ENCODE peak calls at places on chromosomes 3 and 15, in four cellular contexts. One of them, this sample, is unnamed.
A peak's percentile ranks its signal among the peaks of the same experiment; 100 is the strongest.

GRCh38 chr3:114411292-114411691 is 117.5 kb downstream of the TIGIT start:
- DNase-seq in coronary artery: no peak
- DNase-seq in suprapubic skin: no peak
- DNase-seq in Panc1: no peak
- DNase-seq in this sample: no peak

GRCh38 chr15:99442268-99442897 is 123.4 kb upstream of the MEF2A start:
- DNase-seq in coronary artery: peak; percentile 88
- DNase-seq in suprapubic skin: no peak
- DNase-seq in Panc1: peak; percentile 46
- DNase-seq in this sample: no peak

GRCh38 chr15:31598620-31599019 is 272.0 kb downstream of the KLF13 start:
- DNase-seq in coronary artery: no peak
- DNase-seq in suprapubic skin: no peak
- DNase-seq in Panc1: no peak
- DNase-seq in this sample: no peak

GRCh38 chr15:98442379-98442833 is 205.9 kb upstream of the IGF1R start:
- DNase-seq in coronary artery: no peak
- DNase-seq in suprapubic skin: no peak
- DNase-seq in Panc1: peak; percentile 36
- DNase-seq in this sample: no peak

GRCh38 chr3:13711911-13712650 is 163.2 kb downstream of the FBLN2 start:
- DNase-seq in coronary artery: peak; percentile 53
- DNase-seq in suprapubic skin: peak; percentile 20
- DNase-seq in Panc1: no peak
- DNase-seq in this sample: peak; percentile 13

GRCh38 chr15:75918135-75918534 is 14.5 kb downstream of the FBXO22 start:
- DNase-seq in coronary artery: no peak
- DNase-seq in suprapubic skin: no peak
- DNase-seq in Panc1: no peak
- DNase-seq in this sample: no peak

GRCh38 chr3:103991461-103992115 is 1375.1 kb upstream of the ALCAM start:
- DNase-seq in coronary artery: no peak
- DNase-seq in suprapubic skin: no peak
- DNase-seq in Panc1: no peak
- DNase-seq in this sample: no peak

GRCh38 chr3:48194446-48195071 is 6.3 kb upstream of the CDC25A start:
- DNase-seq in coronary artery: no peak
- DNase-seq in suprapubic skin: no peak
- DNase-seq in Panc1: peak; percentile 46
- DNase-seq in this sample: no peak

GRCh38 chr3:115549111-115549510 is 74.2 kb upstream of the GAP43 start:
- DNase-seq in coronary artery: no peak
- DNase-seq in suprapubic skin: no peak
- DNase-seq in Panc1: no peak
- DNase-seq in this sample: no peak

GRCh38 chr3:39752751-39753150 is 56.7 kb upstream of the MYRIP start:
- DNase-seq in coronary artery: no peak
- DNase-seq in suprapubic skin: no peak
- DNase-seq in Panc1: no peak
- DNase-seq in this sample: no peak

GRCh38 chr15:74202461-74203401 is at the start of gene STRA6:
- DNase-seq in coronary artery: no peak
- DNase-seq in suprapubic skin: no peak
- DNase-seq in Panc1: no peak
- DNase-seq in this sample: no peak

GRCh38 chr3:25472153-25472552 is 44.1 kb downstream of the RARB start:
- DNase-seq in coronary artery: no peak
- DNase-seq in suprapubic skin: no peak
- DNase-seq in Panc1: no peak
- DNase-seq in this sample: no peak

GRCh38 chr15:101250331-101250730 is 1.5 kb downstream of the CHSY1 start:
- DNase-seq in coronary artery: no peak
- DNase-seq in suprapubic skin: no peak
- DNase-seq in Panc1: no peak
- DNase-seq in this sample: no peak

GRCh38 chr3:171384101-171384891 is 75.9 kb downstream of the TNIK start:
- DNase-seq in coronary artery: no peak
- DNase-seq in suprapubic skin: no peak
- DNase-seq in Panc1: no peak
- DNase-seq in this sample: no peak

GRCh38 chr15:100565591-100565990 is 36.4 kb downstream of the LINS1 start:
- DNase-seq in coronary artery: no peak
- DNase-seq in suprapubic skin: no peak
- DNase-seq in Panc1: no peak
- DNase-seq in this sample: no peak

GRCh38 chr15:74826911-74827310 is 484 bp downstream of the CPLX3 start:
- DNase-seq in coronary artery: no peak
- DNase-seq in suprapubic skin: no peak
- DNase-seq in Panc1: no peak
- DNase-seq in this sample: no peak

GRCh38 chr15:64112077-64112772 is 16.4 kb downstream of the SNX1 start:
- DNase-seq in coronary artery: no peak
- DNase-seq in suprapubic skin: no peak
- DNase-seq in Panc1: no peak
- DNase-seq in this sample: no peak

GRCh38 chr3:189937302-189938255 is 183.1 kb downstream of the P3H2 start:
- DNase-seq in coronary artery: no peak
- DNase-seq in suprapubic skin: no peak
- DNase-seq in Panc1: peak; percentile 100
- DNase-seq in this sample: no peak

GRCh38 chr3:100100454-100100853 is 13.8 kb downstream of the FILIP1L start:
- DNase-seq in coronary artery: no peak
- DNase-seq in suprapubic skin: no peak
- DNase-seq in Panc1: no peak
- DNase-seq in this sample: no peak

GRCh38 chr3:54817628-54818027 is 110.2 kb downstream of the LRTM1 start:
- DNase-seq in coronary artery: no peak
- DNase-seq in suprapubic skin: no peak
- DNase-seq in Panc1: no peak
- DNase-seq in this sample: no peak

GRCh38 chr3:68878322-68878721 is 54.0 kb downstream of the TAFA4 start:
- DNase-seq in coronary artery: no peak
- DNase-seq in suprapubic skin: no peak
- DNase-seq in Panc1: no peak
- DNase-seq in this sample: no peak

GRCh38 chr3:157373783-157374182 is 62.9 kb upstream of the PTX3 start:
- DNase-seq in coronary artery: no peak
- DNase-seq in suprapubic skin: no peak
- DNase-seq in Panc1: no peak
- DNase-seq in this sample: no peak

GRCh38 chr15:58441376-58442070 is 9.7 kb downstream of the LIPC start:
- DNase-seq in coronary artery: no peak
- DNase-seq in suprapubic skin: no peak
- DNase-seq in Panc1: no peak
- DNase-seq in this sample: no peak

GRCh38 chr3:57147071-57147470 is 18.1 kb downstream of the IL17RD start:
- DNase-seq in coronary artery: peak; percentile 33
- DNase-seq in suprapubic skin: no peak
- DNase-seq in Panc1: no peak
- DNase-seq in this sample: no peak

GRCh38 chr15:29670266-29670665 is 152.0 kb downstream of the TJP1 start:
- DNase-seq in coronary artery: no peak
- DNase-seq in suprapubic skin: no peak
- DNase-seq in Panc1: no peak
- DNase-seq in this sample: no peak

GRCh38 chr3:112734171-112734570 is 93.2 kb upstream of the CCDC80 start:
- DNase-seq in coronary artery: no peak
- DNase-seq in suprapubic skin: no peak
- DNase-seq in Panc1: no peak
- DNase-seq in this sample: no peak

GRCh38 chr15:76426941-76427340 is 90.4 kb downstream of the ISL2 start:
- DNase-seq in coronary artery: no peak
- DNase-seq in suprapubic skin: no peak
- DNase-seq in Panc1: no peak
- DNase-seq in this sample: no peak

GRCh38 chr3:18725668-18726407 is 300.7 kb upstream of the SATB1 start:
- DNase-seq in coronary artery: no peak
- DNase-seq in suprapubic skin: no peak
- DNase-seq in Panc1: no peak
- DNase-seq in this sample: no peak

GRCh38 chr3:75042941-75043340 is 428.5 kb upstream of the CNTN3 start:
- DNase-seq in coronary artery: no peak
- DNase-seq in suprapubic skin: no peak
- DNase-seq in Panc1: no peak
- DNase-seq in this sample: no peak
- TF ChIP-seq CTCF in coronary artery: no peak
- TF ChIP-seq CTCF in suprapubic skin: no peak
- TF ChIP-seq CTCF in Panc1: no peak
- TF ChIP-seq CTCF in this sample: no peak

GRCh38 chr3:194135806-194136518 is at the start of gene HES1:
- DNase-seq in coronary artery: peak; percentile 96
- DNase-seq in suprapubic skin: peak; percentile 94
- DNase-seq in Panc1: peak; percentile 97
- DNase-seq in this sample: peak; percentile 95

GRCh38 chr3:194137314-194138097 is 1.6 kb downstream of the HES1 start:
- DNase-seq in coronary artery: peak; percentile 87
- DNase-seq in suprapubic skin: no peak
- DNase-seq in Panc1: no peak
- DNase-seq in this sample: no peak

GRCh38 chr3:194138098-194138474 is 2.1 kb downstream of the HES1 start:
- DNase-seq in coronary artery: no peak
- DNase-seq in suprapubic skin: no peak
- DNase-seq in Panc1: no peak
- DNase-seq in this sample: no peak

GRCh38 chr3:194135516-194135805 is 487 bp upstream of the HES1 start:
- DNase-seq in coronary artery: no peak
- DNase-seq in suprapubic skin: no peak
- DNase-seq in Panc1: no peak
- DNase-seq in this sample: no peak

DNA sequence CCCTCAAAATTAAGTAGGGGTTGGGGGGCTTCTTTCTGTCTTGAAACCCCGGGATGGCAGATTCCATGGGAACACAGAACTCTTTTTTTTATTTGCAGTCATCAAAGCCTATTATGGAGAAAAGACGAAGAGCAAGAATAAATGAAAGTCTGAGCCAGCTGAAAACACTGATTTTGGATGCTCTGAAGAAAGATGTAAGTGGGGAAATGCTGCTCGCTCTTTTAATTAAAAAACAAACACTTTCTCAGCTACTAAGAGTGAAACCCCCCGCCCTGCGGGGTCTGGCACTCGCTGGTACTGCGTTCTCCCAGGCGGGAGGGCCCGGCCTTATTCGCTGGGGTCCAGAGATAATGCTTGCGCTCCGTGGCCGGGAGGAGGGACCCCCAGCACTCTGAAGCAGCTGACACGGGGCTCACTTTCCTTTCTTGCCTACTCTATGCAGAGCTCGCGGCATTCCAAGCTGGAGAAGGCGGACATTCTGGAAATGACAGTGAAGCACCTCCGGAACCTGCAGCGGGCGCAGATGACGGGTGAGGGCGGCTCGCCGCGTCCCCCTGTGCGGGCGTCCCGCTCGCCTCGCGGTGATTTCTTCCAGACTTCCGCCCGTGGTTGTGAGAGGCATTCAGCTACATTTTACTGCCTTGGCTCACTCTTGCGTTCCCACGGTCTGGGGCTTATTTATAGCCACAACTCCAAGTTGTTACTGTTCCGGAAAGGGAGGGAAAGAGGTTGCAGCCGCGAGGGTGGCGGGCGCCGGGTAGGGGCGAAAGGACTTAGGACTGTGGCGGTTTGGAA is 768 bp downstream of the HES1 start:
- DNase-seq in coronary artery: peak; percentile 93
- DNase-seq in suprapubic skin: no peak
- DNase-seq in Panc1: no peak
- DNase-seq in this sample: no peak
- TF ChIP-seq CTCF in coronary artery: no peak
- TF ChIP-seq CTCF in suprapubic skin: no peak
- TF ChIP-seq CTCF in Panc1: no peak
- TF ChIP-seq CTCF in this sample: no peak

DNA sequence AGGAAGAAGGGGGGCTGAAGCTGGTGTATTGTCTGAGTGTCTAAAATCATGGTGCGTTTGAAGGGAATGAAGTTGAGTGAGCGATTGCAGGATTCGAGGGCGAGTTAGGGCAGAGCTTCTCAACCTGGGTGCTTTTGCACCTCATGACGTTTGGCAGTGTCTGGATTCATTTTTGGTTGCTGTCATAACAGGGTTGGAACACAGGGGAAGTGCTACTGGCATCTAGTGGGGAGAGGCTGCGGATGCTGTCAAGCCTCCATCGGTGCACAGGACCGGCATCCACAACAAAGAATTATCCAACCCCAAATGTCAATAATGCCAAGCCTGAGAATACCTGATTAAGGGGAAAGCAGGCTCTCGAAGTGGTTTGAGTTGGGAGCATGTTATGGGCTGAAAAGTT is 120.0 kb downstream of the SLCO3A1 start:
- DNase-seq in coronary artery: no peak
- DNase-seq in suprapubic skin: no peak
- DNase-seq in Panc1: no peak
- DNase-seq in this sample: no peak
- TF ChIP-seq CTCF in coronary artery: no peak
- TF ChIP-seq CTCF in suprapubic skin: no peak
- TF ChIP-seq CTCF in Panc1: peak; percentile 29
- TF ChIP-seq CTCF in this sample: peak; percentile 28

DNA sequence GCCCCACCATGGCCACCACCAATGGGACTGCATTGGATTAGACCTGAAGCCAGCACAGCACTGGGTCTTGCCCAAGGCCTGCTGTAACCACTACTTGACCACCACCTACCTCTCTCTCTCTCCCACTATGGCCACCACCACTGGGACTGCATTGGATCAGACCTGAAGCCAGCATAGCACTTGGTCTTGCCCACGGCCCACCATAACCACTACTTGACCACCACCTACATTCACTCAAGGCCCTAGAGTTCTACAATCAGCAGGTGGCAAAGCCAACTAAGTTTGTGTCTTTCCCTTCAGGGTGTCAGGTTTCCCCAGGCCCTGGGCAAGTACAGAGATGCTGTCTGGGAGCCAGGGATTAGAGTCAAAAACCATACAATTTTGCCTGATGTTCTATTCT is 57.6 kb downstream of the ESYT3 start:
- DNase-seq in coronary artery: no peak
- DNase-seq in suprapubic skin: no peak
- DNase-seq in Panc1: no peak
- DNase-seq in this sample: no peak
- TF ChIP-seq CTCF in coronary artery: no peak
- TF ChIP-seq CTCF in suprapubic skin: no peak
- TF ChIP-seq CTCF in Panc1: no peak
- TF ChIP-seq CTCF in this sample: no peak

DNA sequence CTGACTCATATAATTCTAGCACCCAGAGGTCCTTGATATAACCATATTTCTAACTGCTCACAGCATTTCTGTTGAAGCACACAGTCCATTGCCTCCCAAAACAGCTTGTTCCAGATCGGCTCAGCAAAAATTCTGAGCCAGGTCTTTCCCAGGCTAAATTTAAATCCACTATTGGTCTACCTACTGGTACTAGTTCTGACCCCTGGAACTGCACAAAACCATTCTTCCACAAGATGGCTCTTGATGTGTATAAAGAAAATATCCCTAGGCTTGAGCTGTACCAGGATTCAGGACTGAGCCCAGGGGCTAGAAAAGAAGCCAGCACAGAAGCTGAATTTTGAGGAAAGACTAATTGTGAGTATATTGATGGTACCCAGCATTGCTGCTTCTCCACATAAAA is 75.4 kb upstream of the ABHD17C start:
- DNase-seq in coronary artery: no peak
- DNase-seq in suprapubic skin: no peak
- DNase-seq in Panc1: no peak
- DNase-seq in this sample: no peak
- TF ChIP-seq CTCF in coronary artery: no peak
- TF ChIP-seq CTCF in suprapubic skin: no peak
- TF ChIP-seq CTCF in Panc1: no peak
- TF ChIP-seq CTCF in this sample: peak; percentile 67

This sample was measured in chondrocyte.